ENCODE peak calls at places on chromosome 9, in five cellular contexts. Y is transverse colon, T is HepG2, J is tibial nerve, A is suprapubic skin. N is an unnamed sample. For H3K4me1, the result is how much of the 10 kb centered on the place peaks cover.

GRCh38 chr9:110089681-110090370 is 118.1 kb downstream of the C9orf152 start:
- DNase-seq in Y (peak), J (no peak), T (peak), A (no peak), N (no peak)

GRCh38 chr9:3447143-3447542 is 78.7 kb downstream of the RFX3 start:
- DNase-seq in T (no peak), J (no peak), A (no peak), Y (no peak), N (no peak)

GRCh38 chr9:70566066-70566465 is 151.6 kb upstream of the KLF9 start:
- DNase-seq in A (no peak), J (no peak), T (no peak), Y (no peak), N (no peak)

GRCh38 chr9:133058051-133058450 is 3.7 kb upstream of the CEL start:
- DNase-seq in T (no peak), J (no peak), Y (no peak), A (no peak), N (no peak)

GRCh38 chr9:102642651-102643050 is 352.5 kb upstream of the CYLC2 start:
- DNase-seq in J (no peak), Y (no peak), A (no peak), T (no peak), N (no peak)

GRCh38 chr9:92961627-92962302 is 14.4 kb downstream of the FGD3 start:
- DNase-seq in A (peak), J (no peak), Y (peak), T (no peak), N (no peak)

GRCh38 chr9:1057910-1058309 is 7.8 kb downstream of the DMRT2 start:
- DNase-seq in J (no peak), T (no peak), A (no peak), Y (no peak), N (no peak)

GRCh38 chr9:111622626-111623025 is 8.5 kb upstream of the DNAJC25 start:
- DNase-seq in A (no peak), T (peak), J (peak), Y (no peak), N (no peak)

GRCh38 chr9:122131401-122131921 is 28.1 kb downstream of the NDUFA8 start:
- DNase-seq in Y (no peak), T (no peak), J (no peak), A (peak), N (no peak)

GRCh38 chr9:121708768-121709488 is 57.5 kb downstream of the DAB2IP start:
- DNase-seq in J (no peak), Y (no peak), T (no peak), A (no peak), N (no peak)

GRCh38 chr9:36584626-36585460 is 12.1 kb downstream of the MELK start:
- DNase-seq in J (no peak), A (no peak), Y (no peak), T (no peak), N (no peak)

GRCh38 chr9:124257070-124257864 is 482 bp upstream of the NEK6 start:
- DNase-seq in J (no peak), Y (peak), A (no peak), T (no peak), N (no peak)

GRCh38 chr9:99357575-99357974 is 135.5 kb downstream of the SEC61B start:
- DNase-seq in Y (no peak), T (no peak), A (no peak), J (peak), N (no peak)

GRCh38 chr9:16553869-16554540 is 316.5 kb downstream of the BNC2 start:
- DNase-seq in T (no peak), A (no peak), Y (no peak), J (no peak), N (no peak)

GRCh38 chr9:36881316-36882116 is 152.6 kb downstream of the PAX5 start:
- DNase-seq in T (no peak), J (no peak), A (no peak), Y (no peak), N (no peak)

GRCh38 chr9:21205204-21205603 is 1.7 kb downstream of the IFNA10 start:
- DNase-seq in A (no peak), J (no peak), T (no peak), Y (no peak), N (no peak)

GRCh38 chr9:14585730-14586473 is 107.3 kb downstream of the ZDHHC21 start:
- DNase-seq in Y (no peak), T (no peak), J (no peak), A (no peak), N (no peak)

GRCh38 chr9:82604947-82605656 is 457.8 kb downstream of the RASEF start:
- DNase-seq in J (peak), T (peak), Y (no peak), A (no peak), N (no peak)

GRCh38 chr9:109652971-109653370 is 127.0 kb upstream of the PALM2AKAP2 start:
- DNase-seq in Y (no peak), A (no peak), J (no peak), T (peak), N (no peak)

GRCh38 chr9:133490201-133490681 is 11.3 kb upstream of the SLC2A6 start:
- DNase-seq in Y (no peak), A (no peak), T (no peak), J (no peak), N (no peak)

GRCh38 chr9:99824378-99825157 is 2.9 kb downstream of the NR4A3 start:
- DNase-seq in A (peak), Y (peak), T (peak), J (no peak), N (peak)

GRCh38 chr9:99947395-99947794 is 40.9 kb downstream of the STX17 start:
- DNase-seq in A (no peak), Y (no peak), T (no peak), J (no peak), N (no peak)

GRCh38 chr9:95032580-95033298 is 284.8 kb downstream of the FANCC start:
- DNase-seq in A (no peak), Y (no peak), J (no peak), T (no peak), N (no peak)
- H3K4me1 ChIP-seq in A (half or more), Y (half or more), J (under half), T (half or more), N (half or more)

DNA sequence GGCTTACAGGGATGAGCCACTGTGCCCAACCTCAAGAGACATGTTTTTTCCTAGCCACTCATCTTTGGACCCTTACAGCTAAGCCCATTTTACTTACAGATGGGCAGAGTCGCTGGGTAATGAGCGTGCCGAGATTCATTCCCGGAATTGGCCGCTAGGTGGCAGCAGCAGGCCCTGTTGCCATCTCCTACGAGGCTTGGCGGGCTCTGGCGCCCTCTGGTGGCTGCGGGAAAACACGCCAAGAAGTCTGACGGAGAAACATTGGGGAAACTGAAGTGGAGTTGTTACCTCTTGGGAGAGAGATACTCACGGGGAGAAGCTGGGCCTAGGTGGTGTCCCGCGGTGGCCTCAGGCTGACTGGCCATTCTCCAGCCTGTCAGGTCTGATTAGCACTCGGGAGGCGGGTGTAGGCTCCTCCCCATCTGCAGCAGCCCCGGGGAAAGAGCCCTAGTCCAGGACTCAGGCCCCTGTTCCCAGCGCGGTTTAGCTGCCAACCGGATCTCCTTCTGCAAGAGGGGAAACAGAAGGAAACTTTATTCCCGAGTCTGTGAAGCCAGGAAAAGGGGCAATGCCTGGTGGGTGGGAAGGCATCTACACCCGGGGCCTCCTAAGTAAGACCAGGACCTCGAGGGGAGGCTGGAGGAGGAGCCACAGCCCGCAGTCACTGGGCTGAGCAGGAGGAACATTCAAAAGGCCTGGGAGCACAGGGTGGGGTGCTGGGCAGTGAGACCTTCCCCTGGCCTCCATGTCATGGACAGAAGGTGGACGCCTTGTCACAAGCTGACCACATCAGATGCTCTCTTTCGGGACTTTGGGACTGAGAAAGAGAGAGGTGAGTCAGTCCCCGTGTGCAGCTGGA is 9.7 kb downstream of the PTGES2 start:
- DNase-seq in T (peak), A (peak), J (peak), Y (peak), N (peak)
- TF ChIP-seq POLR2A in T (no peak), A (no peak), J (no peak), Y (no peak), N (no peak)

GRCh38 chr9:19127881-19128719 is 808 bp upstream of the PLIN2 start:
- DNase-seq in J (peak), A (peak), Y (peak), T (no peak), N (no peak)
- H3K4me1 ChIP-seq in J (under half), A (half or more), Y (under half), T (half or more), N (under half)

DNA sequence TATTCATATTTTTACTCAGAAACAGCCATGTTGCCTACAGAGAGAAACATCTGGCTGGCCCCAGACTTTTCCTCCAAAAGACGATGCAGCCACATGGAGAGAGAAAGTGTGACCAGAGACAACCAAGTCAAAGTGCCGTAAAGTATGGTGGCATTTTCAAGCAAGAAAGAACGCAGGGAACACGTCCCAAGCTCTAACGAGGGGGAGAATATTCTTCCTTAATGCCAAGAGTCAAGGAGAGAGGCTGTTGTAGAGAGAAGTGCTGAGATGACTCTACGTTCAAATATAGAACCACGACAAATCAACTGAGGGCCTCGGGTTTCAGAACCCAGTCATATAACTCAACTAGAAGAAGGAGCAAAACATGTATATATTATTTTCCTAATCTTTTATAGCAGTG is 55.9 kb downstream of the FNBP1 start:
- DNase-seq in Y (no peak), J (no peak), T (no peak), A (no peak), N (no peak)
- TF ChIP-seq POLR2A in Y (no peak), J (no peak), T (no peak), A (no peak), N (no peak)

DNA sequence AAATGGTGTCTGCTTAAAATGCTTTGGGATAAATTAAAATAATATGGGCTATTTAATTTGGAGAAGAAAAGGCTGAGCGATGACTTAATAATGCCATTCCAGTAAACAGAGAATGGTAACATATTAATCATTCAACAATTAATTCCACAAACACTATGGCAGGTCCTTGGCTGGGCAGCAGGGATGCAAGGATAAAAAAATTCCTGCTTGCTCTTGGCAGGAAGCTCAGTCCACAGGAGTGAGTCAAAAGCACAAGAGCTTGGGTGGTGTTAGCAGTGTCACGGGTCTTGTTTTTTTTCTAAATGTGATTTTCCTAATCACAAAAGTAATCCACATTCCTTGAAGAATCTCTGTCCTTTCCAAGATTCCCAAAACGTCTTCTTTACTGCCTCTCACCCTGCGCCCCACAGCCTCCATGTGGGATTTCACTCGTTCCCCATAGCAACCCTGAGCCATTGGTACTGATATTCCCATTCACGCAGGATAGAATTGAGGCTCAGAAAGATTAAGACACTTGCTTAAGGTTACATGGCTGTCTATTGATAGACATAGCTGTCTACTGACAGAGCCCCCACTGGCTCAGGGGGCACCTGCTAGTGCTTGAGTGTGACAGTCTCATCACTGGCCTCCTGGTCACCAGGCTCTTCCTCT is 222.3 kb downstream of the MAPKAP1 start:
- DNase-seq in T (no peak), A (no peak), J (no peak), Y (no peak), N (peak)
- H3K4me1 ChIP-seq in T (under half), A (under half), J (under half), Y (under half), N (under half)

GRCh38 chr9:136943291-136944093 is 1.0 kb downstream of the FBXW5 start:
- DNase-seq in A (peak), J (no peak), Y (peak), T (no peak), N (no peak)
- TF ChIP-seq POLR2A in A (no peak), J (no peak), Y (peak), T (no peak), N (no peak)

GRCh38 chr9:89436326-89436725 is 61.6 kb downstream of the SEMA4D start:
- DNase-seq in A (no peak), T (no peak), J (no peak), Y (no peak), N (no peak)
- H3K4me1 ChIP-seq in A (half or more), T (under half), J (half or more), Y (under half), N (under half)

DNA sequence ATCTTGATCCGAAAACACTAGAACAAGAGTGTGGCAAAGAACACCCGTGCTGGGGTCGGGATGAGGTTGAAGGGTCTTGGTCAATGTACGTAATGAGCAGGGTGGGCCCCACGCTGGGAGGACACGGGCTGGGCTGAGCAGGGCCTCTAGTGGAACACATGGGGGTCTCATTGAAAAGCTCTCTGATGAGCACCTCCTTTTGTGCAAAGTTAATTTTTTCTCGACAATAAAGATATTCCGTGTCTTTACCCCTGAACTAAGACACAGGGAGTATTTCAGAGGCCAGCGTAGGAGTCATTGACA is 8.0 kb downstream of the UCK1 start:
- DNase-seq in Y (no peak), A (no peak), J (no peak), T (no peak), N (no peak)
- TF ChIP-seq POLR2A in Y (no peak), A (no peak), J (no peak), T (peak), N (no peak)

DNA sequence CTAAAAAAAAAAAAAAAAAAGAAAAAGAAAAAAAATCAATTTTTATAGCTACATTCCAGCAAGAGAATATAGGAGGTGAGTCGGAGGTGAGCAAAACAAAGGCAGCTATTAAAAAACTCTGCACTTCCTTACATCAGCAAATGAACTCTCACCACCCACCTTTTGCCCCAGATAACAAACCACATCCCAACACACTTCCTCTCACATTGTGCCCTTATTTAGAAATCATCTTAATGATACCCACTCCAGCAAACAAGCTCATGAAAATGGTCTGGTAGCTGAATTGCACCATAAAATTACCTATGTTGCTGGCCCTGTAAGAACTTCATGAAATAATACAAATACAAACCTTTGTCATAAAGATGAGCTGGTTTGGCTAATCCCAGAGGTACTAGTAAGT is 82.9 kb downstream of the CEMIP2 start:
- DNase-seq in Y (no peak), T (no peak), J (no peak), A (no peak), N (no peak)
- H3K4me1 ChIP-seq in Y (under half), T (under half), J (under half), A (under half), N (under half)